ENCODE peak calls at places on chromosomes 13 and 19, in six cellular contexts. X, F, U, M, Y and R are unnamed samples.

GRCh38 chr19:6767081-6767356 is 216 bp downstream of the SH2D3A start:
- DNase-seq in X (no peak), F (no peak), U (no peak), M (peak), Y (no peak), R (no peak)

GRCh38 chr13:33743438-33744368 is 74.2 kb upstream of the RFC3 start:
- DNase-seq in X (peak), F (no peak), U (no peak), M (peak), Y (no peak), R (no peak)

GRCh38 chr19:5083547-5083965 is 114.6 kb downstream of the KDM4B start:
- DNase-seq in X (no peak), F (no peak), U (peak), M (no peak), Y (no peak), R (no peak)

GRCh38 chr19:58434217-58434616 is 5.7 kb downstream of the ZNF132 start:
- DNase-seq in X (no peak), F (no peak), U (no peak), M (no peak), Y (no peak), R (no peak)

GRCh38 chr13:44703371-44703770 is 127.2 kb upstream of the TSC22D1 start:
- DNase-seq in X (no peak), F (no peak), U (no peak), M (no peak), Y (no peak), R (no peak)

GRCh38 chr19:17289489-17289888 is 7.8 kb downstream of the ANKLE1 start:
- DNase-seq in X (no peak), F (peak), U (peak), M (no peak), Y (peak), R (peak)

GRCh38 chr13:104461049-104461448 is 1394.8 kb upstream of the SLC10A2 start:
- DNase-seq in X (no peak), F (no peak), U (no peak), M (no peak), Y (no peak), R (no peak)

GRCh38 chr13:78160793-78161192 is 242.2 kb upstream of the EDNRB start:
- DNase-seq in X (no peak), F (no peak), U (no peak), M (no peak), Y (no peak), R (no peak)

GRCh38 chr19:48635966-48636858 is 967 bp downstream of the DBP start:
- DNase-seq in X (no peak), F (no peak), U (no peak), M (no peak), Y (peak), R (no peak)

GRCh38 chr13:30796132-30796832 is 60.9 kb downstream of the ALOX5AP start:
- DNase-seq in X (peak), F (no peak), U (no peak), M (no peak), Y (no peak), R (no peak)

GRCh38 chr19:11330103-11330502 is 9.4 kb downstream of the RAB3D start:
- DNase-seq in X (no peak), F (no peak), U (no peak), M (no peak), Y (no peak), R (no peak)

GRCh38 chr13:98480915-98481510 is 95.9 kb downstream of the STK24 start:
- DNase-seq in X (no peak), F (peak), U (peak), M (no peak), Y (no peak), R (no peak)

GRCh38 chr13:30395192-30396158 is 26.8 kb upstream of the UBE2L5 start:
- DNase-seq in X (peak), F (peak), U (peak), M (peak), Y (peak), R (peak)

GRCh38 chr19:1385816-1386215 is 2.1 kb downstream of the NDUFS7 start:
- DNase-seq in X (no peak), F (no peak), U (no peak), M (no peak), Y (no peak), R (no peak)

GRCh38 chr13:60226507-60226906 is 62.8 kb upstream of the DIAPH3 start:
- DNase-seq in X (no peak), F (peak), U (peak), M (peak), Y (no peak), R (peak)

GRCh38 chr19:39307233-39307821 is 11.1 kb downstream of the IFNL1 start:
- DNase-seq in X (no peak), F (no peak), U (peak), M (no peak), Y (peak), R (no peak)
- TF ChIP-seq MAX in X (no peak), F (no peak), U (no peak), M (no peak), Y (no peak), R (no peak)

GRCh38 chr19:38250821-38251563 is 5.2 kb downstream of the PPP1R14A start:
- DNase-seq in X (no peak), F (no peak), U (no peak), M (peak), Y (peak), R (no peak)
- H2AFZ ChIP-seq in X (no peak), F (no peak), U (no peak), M (no peak), Y (no peak), R (no peak)

DNA sequence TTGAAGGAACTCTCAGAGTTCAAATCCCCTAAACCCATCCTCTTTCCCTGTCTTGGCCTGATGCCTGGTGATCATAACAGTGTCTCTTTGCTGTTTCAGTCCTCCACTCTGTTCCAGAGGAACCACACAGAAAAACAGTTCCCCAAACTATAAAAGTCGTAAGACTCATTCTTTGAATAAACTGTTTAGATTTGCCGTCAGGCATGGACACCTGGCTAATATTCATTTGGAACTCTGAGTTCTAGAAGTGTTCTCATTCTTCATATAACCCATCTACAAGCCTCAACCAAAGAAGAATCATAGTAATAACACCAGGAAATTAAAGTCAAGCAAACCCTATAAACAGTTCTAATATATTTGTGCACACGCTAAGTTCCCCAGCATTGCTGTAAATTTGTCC is 37.7 kb upstream of the ABCC4 start:
- DNase-seq in X (no peak), F (no peak), U (no peak), M (no peak), Y (no peak), R (no peak)
- TF ChIP-seq YY1 in X (no peak), F (no peak), U (no peak), M (no peak), Y (no peak), R (no peak)

GRCh38 chr13:23477096-23477495 is 43.6 kb upstream of the SACS start:
- DNase-seq in X (no peak), F (no peak), U (no peak), M (no peak), Y (no peak), R (no peak)
- TF ChIP-seq MAX in X (no peak), F (no peak), U (no peak), M (no peak), Y (no peak), R (no peak)